ENCODE peak calls at places on chromosomes 6 and 20, in seven cellular contexts. K is HepG2, D is HCT116, M is SK-N-SH, N is GM12878, F is K562, X is H1. O is an unnamed sample.
A peak's percentile ranks its signal among the peaks of the same experiment; 100 is the strongest.

GRCh38 chr20:54140486-54140885 is 33.3 kb downstream of the CYP24A1 start:
- DNase-seq in K (no peak), D (no peak), M (no peak), N (no peak), F (no peak), X (no peak), O (no peak)

GRCh38 chr6:165556116-165556843 is 106.8 kb downstream of the PDE10A start:
- DNase-seq in K (peak; percentile 53), D (no peak), M (no peak), N (no peak), F (no peak), X (no peak), O (peak; percentile 56)

GRCh38 chr6:74657033-74657432 is 548.8 kb downstream of the COL12A1 start:
- DNase-seq in K (no peak), D (no peak), M (no peak), N (no peak), F (no peak), X (no peak), O (peak; percentile 7)

GRCh38 chr6:170106906-170107525 is 183.9 kb downstream of the DLL1 start:
- DNase-seq in K (no peak), D (no peak), M (peak; percentile 10), N (no peak), F (no peak), X (no peak), O (no peak)

GRCh38 chr20:39775110-39775509 is 813.0 kb downstream of the DHX35 start:
- DNase-seq in K (no peak), D (no peak), M (no peak), N (no peak), F (no peak), X (no peak), O (no peak)

GRCh38 chr6:111918825-111919224 is 45.6 kb upstream of the FYN start:
- DNase-seq in K (no peak), D (no peak), M (no peak), N (no peak), F (no peak), X (no peak), O (no peak)

GRCh38 chr6:80769101-80769500 is 662.6 kb downstream of the BCKDHB start:
- DNase-seq in K (no peak), D (no peak), M (no peak), N (no peak), F (no peak), X (no peak), O (no peak)

GRCh38 chr6:156866181-156866862 is 89.1 kb downstream of the ARID1B start:
- DNase-seq in K (no peak), D (no peak), M (no peak), N (no peak), F (no peak), X (no peak), O (no peak)

GRCh38 chr20:51926670-51927305 is 124.5 kb upstream of the SALL4 start:
- DNase-seq in K (no peak), D (no peak), M (no peak), N (no peak), F (no peak), X (no peak), O (no peak)

GRCh38 chr20:50043573-50044352 is 61.0 kb downstream of the SNAI1 start:
- DNase-seq in K (no peak), D (no peak), M (no peak), N (no peak), F (no peak), X (no peak), O (no peak)

GRCh38 chr20:19812056-19812455 is 54.0 kb downstream of the RIN2 start:
- DNase-seq in K (no peak), D (no peak), M (no peak), N (no peak), F (no peak), X (no peak), O (no peak)

GRCh38 chr20:43949741-43950618 is 35.3 kb downstream of the TOX2 start:
- DNase-seq in K (no peak), D (no peak), M (peak; percentile 70), N (peak; percentile 66), F (peak; percentile 41), X (no peak), O (no peak)

GRCh38 chr20:63079971-63080370 is 73.2 kb upstream of the BHLHE23 start:
- DNase-seq in K (no peak), D (no peak), M (no peak), N (no peak), F (no peak), X (no peak), O (no peak)

GRCh38 chr6:88238065-88238464 is 71.9 kb upstream of the CNR1 start:
- DNase-seq in K (peak; percentile 33), D (peak; percentile 13), M (no peak), N (peak; percentile 33), F (peak; percentile 19), X (peak; percentile 27), O (peak; percentile 14)

GRCh38 chr6:17589402-17590116 is 10.5 kb upstream of the FAM8A1 start:
- DNase-seq in K (peak; percentile 24), D (peak; percentile 91), M (no peak), N (no peak), F (no peak), X (no peak), O (peak; percentile 92)

GRCh38 chr20:23612385-23612784 is 6.7 kb upstream of the CST9 start:
- DNase-seq in K (no peak), D (no peak), M (no peak), N (no peak), F (no peak), X (no peak), O (no peak)

GRCh38 chr20:33033381-33033780 is 1.9 kb downstream of the BPIFB6 start:
- DNase-seq in K (no peak), D (no peak), M (no peak), N (no peak), F (no peak), X (no peak), O (no peak)

GRCh38 chr6:98838027-98838426 is 3.7 kb downstream of the POU3F2 start:
- DNase-seq in K (no peak), D (no peak), M (no peak), N (no peak), F (no peak), X (no peak), O (no peak)

GRCh38 chr6:135002229-135002844 is 52.3 kb downstream of the HBS1L start:
- DNase-seq in K (peak; percentile 12), D (peak; percentile 4), M (peak; percentile 22), N (no peak), F (peak; percentile 37), X (no peak), O (peak; percentile 8)

GRCh38 chr6:144285798-144286502 is 815 bp downstream of the UTRN start:
- DNase-seq in K (peak; percentile 24), D (no peak), M (peak; percentile 32), N (no peak), F (peak; percentile 35), X (no peak), O (no peak)

GRCh38 chr6:144286503-144287393 is 1.6 kb downstream of the UTRN start:
- DNase-seq in K (peak; percentile 88), D (no peak), M (peak; percentile 27), N (no peak), F (peak; percentile 39), X (no peak), O (peak; percentile 65)

GRCh38 chr6:144285548-144285797 is 338 bp downstream of the UTRN start:
- DNase-seq in K (no peak), D (no peak), M (peak; percentile 8), N (no peak), F (peak; percentile 13), X (no peak), O (peak; percentile 16)

GRCh38 chr6:144284753-144285547 is at the start of gene UTRN:
- DNase-seq in K (peak; percentile 74), D (no peak), M (peak; percentile 48), N (no peak), F (peak; percentile 65), X (no peak), O (peak; percentile 75)

DNA sequence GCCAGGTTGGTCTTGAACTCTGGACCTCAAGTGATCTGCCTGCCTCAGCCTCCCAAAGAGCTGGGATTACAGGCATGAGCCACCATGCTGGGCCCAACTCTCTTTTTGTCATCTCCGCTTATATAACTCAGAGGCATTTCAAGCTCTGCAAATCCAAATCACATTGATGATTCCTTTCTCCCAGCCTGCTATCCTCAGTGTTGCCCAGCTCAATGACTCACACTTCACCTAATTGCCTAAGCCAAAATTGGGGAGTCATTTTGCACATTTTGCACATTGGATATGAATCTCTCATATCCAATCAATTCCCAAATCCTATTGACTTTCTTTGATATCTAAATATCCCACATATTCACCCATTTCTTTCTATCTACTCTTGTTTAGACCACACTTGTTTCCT is 3.9 kb downstream of the UTRN start:
- DNase-seq in K (no peak), D (no peak), M (no peak), N (no peak), F (no peak), X (no peak), O (no peak)
- TF ChIP-seq JUND in K (no peak), D (no peak), M (no peak), N (no peak), F (no peak), X (no peak), O (no peak)

GRCh38 chr6:140857734-140858380 is 1274.9 kb upstream of the GJE1 start:
- DNase-seq in K (no peak), D (peak; percentile 24), M (no peak), N (no peak), F (no peak), X (no peak), O (no peak)
- TF ChIP-seq JUND in K (no peak), D (peak; percentile 38), M (peak; percentile 66), N (no peak), F (no peak), X (no peak), O (no peak)

DNA sequence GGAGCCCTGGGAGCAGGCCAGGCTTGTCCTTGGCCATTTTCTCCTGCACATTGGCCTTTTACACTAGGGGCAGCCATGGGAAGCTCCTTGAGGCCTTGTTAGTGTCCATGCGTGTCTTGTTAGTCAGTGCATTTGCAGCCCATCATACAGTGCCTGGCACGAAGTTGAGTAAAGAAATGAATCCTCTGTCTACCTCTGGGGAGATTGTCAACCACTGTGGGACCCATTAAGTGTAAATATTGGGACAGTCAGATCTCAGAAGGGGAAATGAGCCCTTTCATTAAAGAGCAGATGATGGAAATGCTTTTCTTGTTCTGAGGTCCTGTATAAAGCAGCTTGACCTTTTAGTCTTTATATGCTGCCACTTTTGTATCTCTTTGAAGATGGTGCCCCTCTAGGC is 33.9 kb downstream of the SOBP start:
- DNase-seq in K (no peak), D (no peak), M (no peak), N (no peak), F (no peak), X (no peak), O (no peak)
- TF ChIP-seq JUND in K (no peak), D (no peak), M (no peak), N (no peak), F (no peak), X (no peak), O (no peak)

GRCh38 chr6:148747145-148747492 is 289 bp downstream of the UST start:
- DNase-seq in K (no peak), D (no peak), M (peak; percentile 34), N (no peak), F (no peak), X (no peak), O (peak; percentile 19)

GRCh38 chr6:148745926-148746325 is 904 bp upstream of the UST start:
- DNase-seq in K (no peak), D (no peak), M (no peak), N (no peak), F (no peak), X (no peak), O (no peak)

GRCh38 chr6:148746363-148747144 is at the start of gene UST:
- DNase-seq in K (no peak), D (peak; percentile 64), M (peak; percentile 39), N (no peak), F (peak; percentile 74), X (peak; percentile 85), O (peak; percentile 71)

GRCh38 chr6:148739822-148740128 is 7.1 kb upstream of the UST start:
- DNase-seq in K (no peak), D (no peak), M (no peak), N (no peak), F (no peak), X (no peak), O (no peak)

GRCh38 chr6:148743476-148743875 is 3.4 kb upstream of the UST start:
- DNase-seq in K (no peak), D (no peak), M (no peak), N (no peak), F (no peak), X (no peak), O (no peak)
- TF ChIP-seq JUND in K (no peak), D (no peak), M (no peak), N (no peak), F (no peak), X (no peak), O (no peak)